ENCODE peak calls at places on chromosome X, in five cellular contexts. One of them, this sample, is unnamed.

GRCh38 chrX:65985922-65986588 is 53.8 kb downstream of the VSIG4 start:
- DNase-seq in aorta: no peak
- DNase-seq in CD8-positive, alpha-beta memory T cell: peak; percentile 48
- DNase-seq in neural progenitor cell: peak; percentile 78
- DNase-seq in GM06990: peak; percentile 13
- DNase-seq in this sample: peak; percentile 29

GRCh38 chrX:114619874-114620273 is 36.0 kb downstream of the HTR2C start:
- DNase-seq in aorta: no peak
- DNase-seq in GM06990: no peak
- DNase-seq in neural progenitor cell: no peak
- DNase-seq in CD8-positive, alpha-beta memory T cell: no peak
- DNase-seq in this sample: peak; percentile 10

GRCh38 chrX:126655061-126655460 is 102.4 kb upstream of the DCAF12L1 start:
- DNase-seq in GM06990: no peak
- DNase-seq in aorta: no peak
- DNase-seq in CD8-positive, alpha-beta memory T cell: no peak
- DNase-seq in neural progenitor cell: no peak
- DNase-seq in this sample: no peak

GRCh38 chrX:16867947-16868346 is 2.2 kb downstream of the RBBP7 start:
- DNase-seq in GM06990: no peak
- DNase-seq in neural progenitor cell: no peak
- DNase-seq in CD8-positive, alpha-beta memory T cell: no peak
- DNase-seq in aorta: no peak
- DNase-seq in this sample: no peak

GRCh38 chrX:129006491-129006890 is 516.8 kb downstream of the SMARCA1 start:
- DNase-seq in aorta: no peak
- DNase-seq in neural progenitor cell: no peak
- DNase-seq in CD8-positive, alpha-beta memory T cell: no peak
- DNase-seq in GM06990: no peak
- DNase-seq in this sample: no peak

GRCh38 chrX:135213200-135213844 is 38.5 kb upstream of the ETDA start:
- DNase-seq in GM06990: no peak
- DNase-seq in aorta: no peak
- DNase-seq in neural progenitor cell: no peak
- DNase-seq in CD8-positive, alpha-beta memory T cell: no peak
- DNase-seq in this sample: no peak

GRCh38 chrX:70009049-70009448 is 40.7 kb downstream of the AWAT2 start:
- DNase-seq in neural progenitor cell: no peak
- DNase-seq in CD8-positive, alpha-beta memory T cell: no peak
- DNase-seq in aorta: no peak
- DNase-seq in GM06990: no peak
- DNase-seq in this sample: no peak

GRCh38 chrX:34918091-34918736 is 24.4 kb upstream of the FAM47B start:
- DNase-seq in GM06990: no peak
- DNase-seq in aorta: no peak
- DNase-seq in CD8-positive, alpha-beta memory T cell: no peak
- DNase-seq in neural progenitor cell: no peak
- DNase-seq in this sample: no peak

DNA sequence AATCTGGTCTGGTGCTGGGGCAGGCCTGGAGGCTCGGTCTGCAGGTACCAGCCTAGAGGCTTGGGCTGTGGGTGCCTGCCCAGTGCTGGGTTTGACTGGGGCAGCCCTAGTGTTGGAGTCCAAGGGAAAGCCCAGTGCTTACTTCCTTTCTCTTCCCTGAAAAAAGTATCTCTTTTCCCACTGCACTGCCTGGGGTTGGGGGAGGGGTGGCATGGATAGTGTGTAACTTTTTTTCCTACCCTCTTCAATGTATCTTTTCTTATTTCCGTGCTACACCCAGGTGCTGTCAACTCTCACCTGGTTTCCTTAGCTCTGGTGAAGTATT is 21.6 kb downstream of the KANTR start:
- DNase-seq in aorta: no peak
- DNase-seq in CD8-positive, alpha-beta memory T cell: no peak
- DNase-seq in neural progenitor cell: no peak
- DNase-seq in GM06990: no peak
- DNase-seq in this sample: no peak
- H3K4me3 ChIP-seq in aorta: no peak overlapping the region
- H3K4me3 ChIP-seq in CD8-positive, alpha-beta memory T cell: no peak overlapping the region
- H3K4me3 ChIP-seq in neural progenitor cell: no peak overlapping the region
- H3K4me3 ChIP-seq in GM06990: no peak overlapping the region
- H3K4me3 ChIP-seq in this sample: no peak overlapping the region

DNA sequence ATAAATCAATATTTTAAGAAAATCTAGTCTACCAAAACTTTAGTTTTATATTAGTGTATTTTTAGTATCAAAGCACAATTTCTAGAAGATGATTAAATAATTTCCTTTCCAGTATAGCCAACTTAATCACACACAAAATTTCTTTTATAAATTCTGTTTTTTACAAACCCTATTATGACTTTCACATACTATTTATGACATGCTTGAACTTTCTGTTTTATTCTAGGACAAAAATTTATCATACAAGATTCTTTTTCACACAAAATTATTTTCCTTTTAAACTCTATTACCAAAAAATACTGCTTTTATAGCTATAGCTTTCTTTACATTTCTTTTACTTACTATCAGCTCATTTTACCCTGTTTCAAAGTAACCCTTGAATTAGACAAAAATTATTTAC is 149.5 kb downstream of the OR13H1 start:
- DNase-seq in neural progenitor cell: no peak
- DNase-seq in aorta: no peak
- DNase-seq in GM06990: no peak
- DNase-seq in CD8-positive, alpha-beta memory T cell: no peak
- DNase-seq in this sample: no peak
- H3K27me3 ChIP-seq in neural progenitor cell: no peaks in the 10 kb centered on the region
- H3K27me3 ChIP-seq in aorta: peaks cover 3% of the 10 kb centered on the region
- H3K27me3 ChIP-seq in GM06990: no peaks in the 10 kb centered on the region
- H3K27me3 ChIP-seq in CD8-positive, alpha-beta memory T cell: no peaks in the 10 kb centered on the region
- H3K27me3 ChIP-seq in this sample: no peaks in the 10 kb centered on the region

DNA sequence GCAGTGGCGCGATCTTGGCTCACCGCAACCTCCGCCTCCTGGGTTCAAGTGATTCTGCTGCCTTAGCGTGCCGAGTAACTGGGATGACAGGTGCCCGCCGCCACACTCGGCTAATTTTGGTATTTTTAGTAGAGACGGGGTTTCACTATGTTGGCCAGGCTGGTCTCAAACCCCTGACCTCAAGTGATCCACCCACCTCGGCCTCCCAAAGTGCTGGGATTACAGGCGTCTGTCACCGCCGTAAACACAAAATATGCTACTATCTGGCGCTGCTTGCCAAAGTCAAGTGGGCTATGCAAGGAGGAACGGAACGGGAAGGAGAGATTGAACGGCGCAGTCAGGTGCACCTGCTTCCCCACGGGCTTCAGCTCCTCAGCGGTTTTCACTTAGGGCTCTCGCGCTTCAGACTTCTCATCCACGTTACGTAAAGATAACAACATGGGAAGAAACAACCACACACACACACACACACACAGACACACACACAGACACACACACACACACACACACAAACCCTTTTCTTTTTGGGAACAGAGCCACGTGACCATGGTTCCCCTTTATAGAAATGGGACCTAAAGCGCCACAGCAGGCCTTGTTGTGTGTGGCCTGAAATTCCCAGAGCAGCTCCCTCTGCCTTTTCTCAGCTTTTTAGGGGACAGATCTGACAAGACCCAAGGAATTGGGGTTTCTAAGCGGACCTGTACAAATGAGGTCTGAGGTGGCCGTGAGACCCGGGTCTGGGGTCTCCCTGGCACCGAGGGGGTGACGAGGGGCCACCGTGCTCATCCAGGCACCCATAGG is 1.5 kb downstream of the P2RY8 start:
- DNase-seq in CD8-positive, alpha-beta memory T cell: peak; percentile 48
- DNase-seq in aorta: peak; percentile 57
- DNase-seq in neural progenitor cell: no peak
- DNase-seq in GM06990: peak; percentile 79
- DNase-seq in this sample: no peak
- H3K4me3 ChIP-seq in CD8-positive, alpha-beta memory T cell: peak overlapping the region; percentile 99
- H3K4me3 ChIP-seq in aorta: no peak overlapping the region
- H3K4me3 ChIP-seq in neural progenitor cell: no peak overlapping the region
- H3K4me3 ChIP-seq in GM06990: peak overlapping the region; percentile 99
- H3K4me3 ChIP-seq in this sample: no peak overlapping the region

DNA sequence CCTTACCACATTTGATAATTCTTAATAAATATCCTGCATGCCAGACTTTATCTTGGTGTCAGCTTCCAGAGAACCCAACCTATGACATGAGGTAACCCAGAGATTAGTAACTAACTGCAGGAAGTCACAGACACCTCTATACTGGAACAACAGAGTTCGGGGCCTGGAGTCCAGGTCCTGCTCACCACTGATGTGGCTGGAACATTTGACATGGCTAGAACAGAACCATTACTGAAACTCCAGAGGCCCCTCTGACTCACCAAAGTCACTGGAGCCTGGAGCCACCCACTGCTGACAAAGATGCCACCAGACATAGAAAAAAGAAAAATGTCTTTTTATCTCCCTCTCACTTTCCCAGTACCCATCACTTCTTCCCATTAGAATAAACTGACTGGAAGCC is 403.7 kb downstream of the MID1IP1 start:
- DNase-seq in neural progenitor cell: no peak
- DNase-seq in GM06990: no peak
- DNase-seq in CD8-positive, alpha-beta memory T cell: no peak
- DNase-seq in aorta: no peak
- DNase-seq in this sample: no peak
- H3K27me3 ChIP-seq in neural progenitor cell: no peaks in the 10 kb centered on the region
- H3K27me3 ChIP-seq in GM06990: no peaks in the 10 kb centered on the region
- H3K27me3 ChIP-seq in CD8-positive, alpha-beta memory T cell: no peaks in the 10 kb centered on the region
- H3K27me3 ChIP-seq in aorta: no peaks in the 10 kb centered on the region
- H3K27me3 ChIP-seq in this sample: no peaks in the 10 kb centered on the region

GRCh38 chrX:130167040-130167439 is 1.4 kb upstream of the AIFM1 start:
- DNase-seq in neural progenitor cell: no peak
- DNase-seq in GM06990: no peak
- DNase-seq in aorta: no peak
- DNase-seq in CD8-positive, alpha-beta memory T cell: no peak
- DNase-seq in this sample: no peak
- H3K4me3 ChIP-seq in neural progenitor cell: peak overlapping the region; percentile 73
- H3K4me3 ChIP-seq in GM06990: peak overlapping the region; percentile 70
- H3K4me3 ChIP-seq in aorta: no peak overlapping the region
- H3K4me3 ChIP-seq in CD8-positive, alpha-beta memory T cell: no peak overlapping the region
- H3K4me3 ChIP-seq in this sample: no peak overlapping the region

This sample was measured in H7.